ENCODE peak calls at places on chromosomes 4 and X, in four cellular contexts. One of them, this sample, is unnamed.

GRCh38 chr4:60683357-60683756 is 516.8 kb upstream of the ADGRL3 start:
- DNase-seq in AML-193: no peak
- DNase-seq in GM23248: peak
- DNase-seq in CD8-positive, alpha-beta T cell: no peak
- DNase-seq in this sample: no peak

GRCh38 chrX:80206647-80207046 is 192.1 kb downstream of the TBX22 start:
- DNase-seq in AML-193: no peak
- DNase-seq in GM23248: no peak
- DNase-seq in CD8-positive, alpha-beta T cell: no peak
- DNase-seq in this sample: no peak

GRCh38 chrX:139826065-139827044 is 106.5 kb downstream of the ATP11C start:
- DNase-seq in AML-193: no peak
- DNase-seq in GM23248: peak
- DNase-seq in CD8-positive, alpha-beta T cell: no peak
- DNase-seq in this sample: no peak

GRCh38 chrX:70044541-70045245 is 5.0 kb downstream of the AWAT2 start:
- DNase-seq in AML-193: no peak
- DNase-seq in GM23248: peak
- DNase-seq in CD8-positive, alpha-beta T cell: no peak
- DNase-seq in this sample: no peak

GRCh38 chrX:140507982-140508305 is 3.1 kb upstream of the SOX3 start:
- DNase-seq in AML-193: no peak
- DNase-seq in GM23248: peak
- DNase-seq in CD8-positive, alpha-beta T cell: no peak
- DNase-seq in this sample: no peak

GRCh38 chr4:69731826-69732225 is 28.6 kb downstream of the SULT1B1 start:
- DNase-seq in AML-193: no peak
- DNase-seq in GM23248: no peak
- DNase-seq in CD8-positive, alpha-beta T cell: no peak
- DNase-seq in this sample: no peak

GRCh38 chrX:47568656-47569295 is 7.8 kb downstream of the ARAF start:
- DNase-seq in AML-193: no peak
- DNase-seq in GM23248: no peak
- DNase-seq in CD8-positive, alpha-beta T cell: no peak
- DNase-seq in this sample: no peak

GRCh38 chr4:24433515-24434192 is 150.7 kb downstream of the DHX15 start:
- DNase-seq in AML-193: no peak
- DNase-seq in GM23248: no peak
- DNase-seq in CD8-positive, alpha-beta T cell: no peak
- DNase-seq in this sample: no peak

GRCh38 chrX:38055170-38055847 is 49.0 kb downstream of the SYTL5 start:
- DNase-seq in AML-193: no peak
- DNase-seq in GM23248: peak
- DNase-seq in CD8-positive, alpha-beta T cell: no peak
- DNase-seq in this sample: no peak

GRCh38 chr4:143307536-143307935 is 29.1 kb upstream of the GAB1 start:
- DNase-seq in AML-193: no peak
- DNase-seq in GM23248: no peak
- DNase-seq in CD8-positive, alpha-beta T cell: no peak
- DNase-seq in this sample: no peak

GRCh38 chr4:23484689-23485088 is 405.2 kb downstream of the PPARGC1A start:
- DNase-seq in AML-193: no peak
- DNase-seq in GM23248: no peak
- DNase-seq in CD8-positive, alpha-beta T cell: no peak
- DNase-seq in this sample: no peak

GRCh38 chr4:125787707-125788106 is 473.0 kb downstream of the FAT4 start:
- DNase-seq in AML-193: no peak
- DNase-seq in GM23248: no peak
- DNase-seq in CD8-positive, alpha-beta T cell: no peak
- DNase-seq in this sample: no peak

GRCh38 chr4:153488006-153488718 is 22.0 kb downstream of the TMEM131L start:
- DNase-seq in AML-193: no peak
- DNase-seq in GM23248: no peak
- DNase-seq in CD8-positive, alpha-beta T cell: peak
- DNase-seq in this sample: peak

GRCh38 chr4:181597766-181598165 is 645.4 kb upstream of the TENM3 start:
- DNase-seq in AML-193: no peak
- DNase-seq in GM23248: no peak
- DNase-seq in CD8-positive, alpha-beta T cell: no peak
- DNase-seq in this sample: no peak

GRCh38 chr4:151202851-151203455 is 74.0 kb upstream of the PRSS48 start:
- DNase-seq in AML-193: no peak
- DNase-seq in GM23248: no peak
- DNase-seq in CD8-positive, alpha-beta T cell: no peak
- DNase-seq in this sample: no peak

GRCh38 chr4:2837110-2837903 is 6.3 kb upstream of the ADD1 start:
- DNase-seq in AML-193: no peak
- DNase-seq in GM23248: no peak
- DNase-seq in CD8-positive, alpha-beta T cell: no peak
- DNase-seq in this sample: no peak

GRCh38 chr4:113524505-113525186 is 236.9 kb downstream of the CAMK2D start:
- DNase-seq in AML-193: no peak
- DNase-seq in GM23248: no peak
- DNase-seq in CD8-positive, alpha-beta T cell: no peak
- DNase-seq in this sample: no peak

GRCh38 chrX:50180073-50180940 is 20.5 kb downstream of the AKAP4 start:
- DNase-seq in AML-193: no peak
- DNase-seq in GM23248: peak
- DNase-seq in CD8-positive, alpha-beta T cell: no peak
- DNase-seq in this sample: no peak

This sample was measured in effector memory CD4-positive, alpha-beta T cell.